ENCODE peak calls at places on chromosomes 4 and X, in seven cellular contexts. A is activated CD8-positive, alpha-beta memory T cell treated with anti-CD3 and anti-CD28 coated beads for 24 hours; Z is stimulated activated CD4-positive, alpha-beta T cell treated with anti-CD3 and anti-CD28 coated beads, TNF-alpha, amount 100 ng/mL, for 1 hour; Y is suprapubic skin; R is SW480; F is naive thymus-derived CD8-positive, alpha-beta T cell; C is left ventricle myocardium inferior. L is an unnamed sample.

GRCh38 chrX:13763489-13763888 is 28.9 kb downstream of the OFD1 start:
- DNase-seq in F (no peak), C (peak; percentile 22), R (no peak), Z (no peak), Y (peak; percentile 74), A (no peak), L (no peak)

GRCh38 chrX:131650637-131651410 is 107.0 kb downstream of the OR13H1 start:
- DNase-seq in F (no peak), Y (no peak), Z (no peak), C (no peak), R (peak; percentile 12), A (no peak), L (no peak)

GRCh38 chrX:129808163-129808828 is 28.5 kb downstream of the SASH3 start:
- DNase-seq in Z (no peak), A (no peak), F (no peak), R (no peak), Y (no peak), C (no peak), L (no peak)

GRCh38 chr4:110163327-110164070 is 34.9 kb downstream of the ELOVL6 start:
- DNase-seq in C (no peak), Z (no peak), A (no peak), F (no peak), R (no peak), Y (no peak), L (no peak)

GRCh38 chr4:20418865-20419451 is 167.3 kb downstream of the SLIT2 start:
- DNase-seq in Y (no peak), F (peak; percentile 19), C (no peak), R (peak; percentile 42), Z (no peak), A (no peak), L (no peak)

GRCh38 chrX:144648788-144649187 is 598.5 kb upstream of the SPANXN1 start:
- DNase-seq in Z (no peak), Y (no peak), C (no peak), R (no peak), F (no peak), A (no peak), L (no peak)

GRCh38 chrX:8306296-8306975 is 135.4 kb upstream of the VCX2 start:
- DNase-seq in F (no peak), R (no peak), C (no peak), A (no peak), Y (no peak), Z (no peak), L (no peak)

GRCh38 chr4:19678763-19679162 is 572.9 kb upstream of the SLIT2 start:
- DNase-seq in C (no peak), F (no peak), Z (no peak), Y (no peak), R (peak; percentile 2), A (no peak), L (no peak)

GRCh38 chrX:16023790-16024734 is 99.3 kb upstream of the GRPR start:
- DNase-seq in R (peak; percentile 83), Z (no peak), C (no peak), F (no peak), Y (no peak), A (no peak), L (no peak)

GRCh38 chr4:165947019-165947418 is 74.0 kb downstream of the TLL1 start:
- DNase-seq in Z (no peak), R (no peak), C (no peak), A (no peak), F (no peak), Y (no peak), L (no peak)

GRCh38 chr4:21512351-21512750 is 436.2 kb downstream of the KCNIP4 start:
- DNase-seq in C (no peak), F (no peak), R (peak; percentile 21), Z (no peak), Y (no peak), A (no peak), L (no peak)

GRCh38 chr4:116387942-116388474 is 697.4 kb downstream of the TRAM1L1 start:
- DNase-seq in Y (no peak), A (no peak), C (no peak), R (no peak), F (no peak), Z (no peak), L (no peak)

GRCh38 chr4:119207051-119207450 is 5.5 kb upstream of the USP53 start:
- DNase-seq in A (no peak), F (no peak), Y (no peak), C (no peak), Z (no peak), R (no peak), L (no peak)

GRCh38 chr4:21806991-21807390 is 141.6 kb downstream of the KCNIP4 start:
- DNase-seq in C (no peak), F (no peak), Z (no peak), A (no peak), R (no peak), Y (no peak), L (no peak)

GRCh38 chr4:5238106-5238505 is 186.8 kb downstream of the STK32B start:
- DNase-seq in F (no peak), C (no peak), Z (no peak), A (no peak), R (no peak), Y (no peak), L (no peak)

GRCh38 chrX:72652132-72652531 is 62.0 kb downstream of the PHKA1 start:
- DNase-seq in R (no peak), Z (no peak), Y (no peak), A (no peak), F (no peak), C (no peak), L (no peak)

GRCh38 chrX:107935200-107935599 is 47.0 kb downstream of the TEX13B start:
- DNase-seq in F (no peak), A (no peak), Y (no peak), C (no peak), Z (no peak), R (no peak), L (no peak)

GRCh38 chrX:111868726-111869638 is 7.0 kb upstream of the TRPC5OS start:
- DNase-seq in R (peak; percentile 3), C (no peak), Z (no peak), Y (no peak), A (no peak), F (no peak), L (no peak)

GRCh38 chrX:54357414-54358377 is at the start of gene WNK3:
- DNase-seq in R (no peak), C (peak; percentile 71), Y (peak; percentile 75), Z (peak; percentile 14), F (peak; percentile 9), A (peak; percentile 68), L (peak; percentile 12)

GRCh38 chr4:123096038-123096437 is 173.6 kb upstream of the NUDT6 start:
- DNase-seq in C (no peak), Y (no peak), A (no peak), R (no peak), F (no peak), Z (no peak), L (no peak)

L was measured in stimulated activated naive CD4-positive, alpha-beta T cell treated with Interleukin-2 at 50 U/mL for 16 hours.